ENCODE peak calls at places on chromosomes 1 and 21, in ten cellular contexts. U is prostate gland; A is stomach; I is cardiac muscle cell; L is OCI-LY7; T is CD4-positive, alpha-beta memory T cell; F is mammary epithelial cell; X is tibial nerve; M is colonic mucosa; Q is lung. S is an unnamed sample. For H3K4me1, the result is how much of the 10 kb centered on the place peaks cover.

GRCh38 chr1:204728045-204728444 is 42.5 kb upstream of the LRRN2 start:
- DNase-seq in M (peak), X (no peak), F (no peak), Q (no peak), I (no peak), L (no peak), T (no peak), A (no peak), U (no peak), S (no peak)

GRCh38 chr1:235090406-235091069 is 38.1 kb downstream of the TOMM20 start:
- DNase-seq in F (no peak), L (no peak), A (no peak), I (peak), Q (no peak), X (no peak), M (no peak), U (no peak), T (no peak), S (no peak)

GRCh38 chr1:27176323-27176722 is 21.4 kb upstream of the SLC9A1 start:
- DNase-seq in A (no peak), T (no peak), M (no peak), F (no peak), L (no peak), Q (no peak), I (no peak), U (no peak), X (no peak), S (no peak)

GRCh38 chr1:93446837-93447451 is 974 bp upstream of the FNBP1L start:
- DNase-seq in F (peak), T (peak), U (peak), X (no peak), Q (peak), I (no peak), M (peak), A (peak), L (no peak), S (peak)

GRCh38 chr1:44962729-44963128 is 23.7 kb downstream of the EIF2B3 start:
- DNase-seq in Q (no peak), U (no peak), A (no peak), F (no peak), I (no peak), M (no peak), T (no peak), X (no peak), L (no peak), S (no peak)

GRCh38 chr1:89203166-89203565 is 4.4 kb upstream of the GBP4 start:
- DNase-seq in Q (no peak), M (no peak), F (peak), X (no peak), I (no peak), A (no peak), T (no peak), L (no peak), U (no peak), S (no peak)

GRCh38 chr1:186819140-186819539 is 9.6 kb upstream of the PLA2G4A start:
- DNase-seq in A (no peak), I (no peak), T (no peak), L (no peak), Q (no peak), M (no peak), F (no peak), X (no peak), U (no peak), S (no peak)

GRCh38 chr1:51555866-51556619 is 37.0 kb upstream of the EPS15 start:
- DNase-seq in Q (no peak), M (no peak), F (peak), L (no peak), A (no peak), U (no peak), X (no peak), T (no peak), I (no peak), S (no peak)

GRCh38 chr1:220811695-220812094 is 25.0 kb downstream of the MTARC1 start:
- DNase-seq in L (no peak), Q (no peak), U (no peak), M (no peak), A (no peak), X (no peak), T (no peak), I (no peak), F (no peak), S (no peak)

GRCh38 chr1:220810963-220811362 is 24.2 kb downstream of the MTARC1 start:
- DNase-seq in I (peak), Q (no peak), A (no peak), F (no peak), X (no peak), M (no peak), U (no peak), L (no peak), T (no peak), S (no peak)

GRCh38 chr1:220810179-220810653 is 23.5 kb downstream of the MTARC1 start:
- DNase-seq in U (peak), M (peak), T (peak), Q (peak), F (no peak), L (peak), X (peak), A (peak), I (peak), S (peak)

GRCh38 chr1:220813013-220813412 is 26.3 kb downstream of the MTARC1 start:
- DNase-seq in L (no peak), U (no peak), T (no peak), I (no peak), X (no peak), F (no peak), Q (no peak), M (no peak), A (no peak), S (no peak)

DNA sequence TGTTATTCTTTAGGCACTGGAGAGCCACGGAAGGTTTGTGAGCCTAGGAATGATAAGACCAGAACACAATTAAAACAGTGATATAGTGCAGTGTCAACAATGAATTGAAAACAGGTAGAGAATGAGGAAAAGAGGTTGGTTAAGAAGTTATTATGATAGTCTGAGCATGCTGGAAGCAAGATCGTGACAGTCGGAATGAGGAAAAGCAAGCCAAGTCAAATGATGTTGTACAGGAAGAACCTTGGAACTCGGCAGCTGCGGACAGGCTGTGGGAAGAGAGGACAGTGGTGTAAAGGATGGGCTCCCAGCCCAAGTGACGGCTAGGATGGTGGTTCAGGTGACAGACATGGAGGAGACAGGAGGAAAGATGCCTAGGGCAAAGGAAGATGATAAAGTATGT is 25.6 kb downstream of the MTARC1 start:
- DNase-seq in T (no peak), F (no peak), U (peak), Q (no peak), X (no peak), I (no peak), L (no peak), A (no peak), M (no peak), S (no peak)
- H3K4me1 ChIP-seq in T (under half), F (under half), U (under half), Q (under half), X (under half), I (under half), L (under half), A (under half), M (under half), S (under half)

DNA sequence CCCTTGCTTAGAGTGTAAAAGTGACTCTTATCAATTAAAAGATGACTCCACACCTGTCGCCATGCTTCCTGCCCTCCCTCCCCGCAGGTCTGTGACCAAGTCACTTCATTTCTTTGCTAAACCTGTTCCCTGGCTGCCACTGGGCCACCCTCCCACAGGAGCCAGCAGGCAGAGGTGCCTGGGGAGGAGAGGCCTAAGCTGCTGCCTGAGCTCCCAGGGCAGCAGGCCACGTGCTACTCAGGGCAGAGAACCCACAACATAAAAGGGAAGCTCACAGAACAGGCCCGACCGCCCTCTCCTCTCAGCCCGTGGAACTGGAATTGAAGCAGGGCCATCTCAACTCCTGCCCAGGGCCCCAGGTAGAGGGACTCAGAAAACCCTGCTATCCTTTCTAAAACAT is 4.9 kb downstream of the C1orf198 start:
- DNase-seq in Q (peak), I (peak), M (peak), A (peak), X (no peak), L (peak), F (no peak), T (no peak), U (peak), S (no peak)
- H3K4me1 ChIP-seq in Q (under half), I (under half), M (under half), A (under half), X (half or more), L (under half), F (under half), T (under half), U (under half), S (under half)

GRCh38 chr1:116984406-116985160 is 17.0 kb upstream of the CD101 start:
- DNase-seq in M (no peak), F (no peak), T (no peak), L (no peak), U (no peak), X (no peak), A (no peak), I (no peak), Q (no peak), S (no peak)

GRCh38 chr1:116988908-116989307 is 12.7 kb upstream of the CD101 start:
- DNase-seq in F (peak), Q (no peak), M (peak), U (no peak), T (no peak), X (no peak), A (no peak), I (no peak), L (no peak), S (no peak)

GRCh38 chr1:116988248-116988647 is 13.3 kb upstream of the CD101 start:
- DNase-seq in F (peak), T (no peak), X (no peak), L (no peak), U (no peak), I (no peak), A (no peak), M (no peak), Q (no peak), S (no peak)

GRCh38 chr1:116987256-116987555 is 14.4 kb upstream of the CD101 start:
- DNase-seq in L (no peak), A (peak), T (peak), Q (no peak), I (no peak), F (no peak), U (peak), M (peak), X (no peak), S (peak)

GRCh38 chr1:116986531-116987255 is 14.9 kb upstream of the CD101 start:
- DNase-seq in Q (no peak), M (peak), X (no peak), I (no peak), A (no peak), L (no peak), U (no peak), F (no peak), T (peak), S (peak)
- H3K4me1 ChIP-seq in Q (under half), M (under half), X (under half), I (under half), A (under half), L (under half), U (under half), F (under half), T (under half), S (under half)

GRCh38 chr1:17568014-17568413 is 28.5 kb downstream of the ARHGEF10L start:
- DNase-seq in X (no peak), A (no peak), L (no peak), M (no peak), Q (no peak), F (no peak), T (no peak), U (no peak), I (no peak), S (no peak)
- H3K4me1 ChIP-seq in X (half or more), A (half or more), L (under half), M (under half), Q (under half), F (under half), T (under half), U (under half), I (under half), S (under half)

DNA sequence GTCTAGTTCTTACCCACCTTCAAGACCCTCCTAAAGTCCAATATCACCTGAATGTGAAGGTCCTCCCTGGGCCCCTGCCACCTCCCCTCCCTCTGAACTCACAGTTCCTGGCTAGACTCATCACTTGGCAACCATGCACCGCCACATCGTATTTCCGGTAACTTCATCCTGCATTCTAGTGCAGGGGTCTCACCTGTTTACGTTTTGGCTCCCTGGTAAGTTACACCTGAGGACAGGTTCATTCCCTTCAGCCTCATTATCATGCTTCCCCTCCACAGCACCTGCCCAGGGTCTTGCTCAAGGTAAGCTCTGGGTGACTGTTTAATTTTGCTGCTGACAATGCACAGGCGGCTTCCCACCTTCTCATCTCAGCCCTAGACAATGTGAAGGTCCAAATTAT is 93.1 kb downstream of the MIS18A start:
- DNase-seq in Q (peak), A (no peak), F (no peak), I (no peak), T (no peak), M (no peak), L (no peak), X (no peak), U (no peak), S (no peak)
- H3K4me1 ChIP-seq in Q (under half), A (under half), F (under half), I (under half), T (under half), M (under half), L (under half), X (under half), U (under half), S (under half)

GRCh38 chr1:91014475-91014874 is 7.4 kb downstream of the ZNF644 start:
- DNase-seq in M (no peak), I (no peak), A (no peak), U (no peak), X (no peak), Q (no peak), F (peak), T (no peak), L (no peak), S (no peak)

GRCh38 chr1:91015358-91015780 is 6.5 kb downstream of the ZNF644 start:
- DNase-seq in X (no peak), L (no peak), Q (no peak), T (no peak), F (peak), U (no peak), M (no peak), I (no peak), A (no peak), S (no peak)

GRCh38 chr1:91013302-91013701 is 8.5 kb downstream of the ZNF644 start:
- DNase-seq in A (no peak), I (no peak), L (no peak), M (no peak), T (no peak), X (no peak), U (no peak), Q (no peak), F (no peak), S (no peak)

GRCh38 chr1:91011726-91012125 is 10.1 kb downstream of the ZNF644 start:
- DNase-seq in M (no peak), T (no peak), A (no peak), X (no peak), U (no peak), I (no peak), Q (no peak), F (peak), L (no peak), S (no peak)

GRCh38 chr1:91012196-91012595 is 9.6 kb downstream of the ZNF644 start:
- DNase-seq in L (no peak), U (no peak), T (no peak), M (no peak), X (no peak), Q (no peak), F (no peak), I (no peak), A (no peak), S (no peak)
- H3K4me1 ChIP-seq in L (under half), U (under half), T (half or more), M (under half), X (half or more), Q (under half), F (under half), I (under half), A (under half), S (under half)

DNA sequence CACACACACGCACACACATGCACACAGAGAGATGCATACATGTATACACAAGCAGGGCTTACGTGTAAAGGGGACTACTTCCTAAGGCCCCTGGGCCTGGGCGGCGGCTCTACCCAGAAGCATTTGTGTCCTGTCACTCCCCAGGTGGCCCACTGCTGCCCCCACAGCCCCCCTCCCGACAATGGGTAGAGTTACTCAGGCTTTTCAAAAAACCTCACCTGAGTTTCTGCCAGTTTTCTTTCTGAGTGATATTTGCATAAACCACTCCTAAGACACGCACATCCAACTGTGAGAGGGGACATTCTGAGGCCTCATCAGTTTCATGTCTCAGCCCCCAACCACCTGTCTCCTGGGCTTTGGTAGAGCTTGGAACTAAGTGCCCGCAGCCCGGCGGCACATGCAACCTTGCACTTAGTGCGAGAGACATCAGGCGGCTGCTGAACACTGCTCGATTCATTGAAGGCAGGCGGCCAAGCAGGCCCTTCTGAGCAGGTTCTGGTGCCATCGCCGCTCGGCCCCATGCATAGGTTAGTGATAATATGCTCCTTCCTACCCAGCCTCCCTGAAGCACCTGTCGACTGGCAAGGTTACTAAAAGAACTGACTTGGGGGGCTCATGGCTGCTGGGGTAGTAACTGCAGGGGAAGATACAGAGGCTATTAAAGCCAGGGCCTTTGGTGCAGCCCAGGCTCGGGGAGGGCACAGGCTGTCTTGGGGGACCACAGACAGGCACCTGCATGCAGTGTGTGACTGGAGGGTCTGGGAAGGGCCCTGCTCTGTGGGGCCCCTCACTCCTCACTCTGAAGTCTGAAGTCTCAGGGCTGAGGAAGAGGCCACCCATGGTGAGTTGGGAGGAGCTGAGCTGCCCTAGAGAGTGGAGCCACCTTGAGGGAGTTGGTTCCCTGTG is 364.2 kb upstream of the VAMP3 start:
- DNase-seq in Q (no peak), A (peak), L (peak), X (no peak), T (no peak), F (no peak), M (peak), I (no peak), U (peak), S (no peak)
- H3K4me1 ChIP-seq in Q (under half), A (under half), L (under half), X (under half), T (under half), F (under half), M (under half), I (under half), U (under half), S (under half)

DNA sequence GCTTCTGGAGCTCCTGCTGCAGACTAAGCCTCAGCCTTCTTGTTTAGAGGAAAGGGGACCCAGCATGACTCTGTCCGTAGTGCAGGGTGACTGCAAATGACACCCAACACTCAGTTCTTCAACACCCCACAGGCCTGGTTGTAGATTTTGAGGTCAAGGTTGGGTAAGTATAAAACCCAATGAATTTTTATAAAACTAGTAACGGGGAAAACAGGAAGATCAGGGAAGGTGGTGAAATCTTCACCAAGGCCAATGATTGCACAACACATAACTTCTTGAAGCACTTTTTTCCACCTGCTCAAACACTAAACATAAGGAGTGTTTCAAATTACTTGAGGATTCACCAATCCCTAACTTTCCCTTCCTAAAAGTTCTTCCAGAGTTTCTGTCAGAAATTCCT is 89.4 kb upstream of the JAK1 start:
- DNase-seq in T (no peak), A (no peak), L (no peak), U (no peak), X (no peak), F (no peak), I (no peak), Q (no peak), M (no peak), S (no peak)
- H3K4me1 ChIP-seq in T (under half), A (under half), L (under half), U (under half), X (half or more), F (under half), I (under half), Q (under half), M (under half), S (under half)

DNA sequence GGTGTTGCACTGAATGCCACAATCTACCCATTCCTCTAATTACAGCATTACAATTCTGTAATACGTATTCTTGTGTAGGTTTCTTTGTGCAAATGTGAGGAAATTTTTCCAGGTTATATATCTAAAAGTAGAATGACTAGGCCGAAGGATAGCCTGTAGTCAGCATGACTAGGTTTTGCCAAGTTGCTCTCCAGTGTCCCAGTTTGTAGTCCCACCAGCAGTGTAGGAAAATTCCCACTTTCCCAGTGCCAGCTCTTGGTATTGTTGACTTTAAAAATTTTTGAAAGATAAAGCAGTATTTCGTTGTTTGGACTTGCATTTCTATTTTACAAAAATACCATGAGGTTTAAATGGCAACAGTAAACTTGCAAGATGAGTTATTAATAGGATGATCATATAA is 3.0 kb downstream of the PARK7 start:
- DNase-seq in F (no peak), I (no peak), M (no peak), Q (no peak), T (no peak), U (no peak), X (no peak), A (no peak), L (no peak), S (no peak)
- H3K4me1 ChIP-seq in F (under half), I (under half), M (under half), Q (under half), T (half or more), U (under half), X (half or more), A (under half), L (under half), S (under half)

DNA sequence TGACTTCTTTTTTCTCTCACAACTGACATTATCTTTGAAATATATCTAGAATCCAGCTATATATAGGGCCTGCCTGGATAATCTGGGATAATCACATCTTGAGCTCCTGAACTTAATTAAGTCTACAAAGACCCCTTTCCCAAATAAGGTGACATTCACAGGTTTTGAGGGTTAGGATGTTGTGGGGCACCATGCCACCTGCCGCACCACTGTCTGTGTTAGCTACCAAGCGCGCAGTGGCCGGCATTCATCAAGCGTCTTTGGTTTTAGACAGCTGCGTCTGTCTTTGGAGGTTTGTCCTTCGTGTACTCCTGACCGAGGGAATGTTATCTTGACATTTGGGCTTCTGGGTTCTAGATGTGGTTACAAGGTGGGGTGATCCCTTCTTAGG is 7.5 kb downstream of the TRAPPC10 start:
- DNase-seq in I (no peak), A (no peak), F (no peak), U (no peak), T (no peak), L (no peak), M (no peak), X (no peak), Q (no peak), S (no peak)
- H3K4me1 ChIP-seq in I (under half), A (under half), F (under half), U (under half), T (half or more), L (half or more), M (under half), X (half or more), Q (under half), S (half or more)

S was measured in naive thymus-derived CD4-positive, alpha-beta T cell.